ENCODE peak calls at places on chromosomes 5 and 9, in four cellular contexts. Y is SK-N-SH, E is K562, M is GM12878. Z is an unnamed sample.

GRCh38 chr9:114386886-114387677 is 700 bp downstream of the AKNA start:
- DNase-seq in E (no peak), M (no peak), Y (no peak), Z (no peak)

GRCh38 chr5:1525624-1525985 is 1.8 kb upstream of the LPCAT1 start:
- DNase-seq in Y (no peak), E (no peak), M (no peak), Z (no peak)

GRCh38 chr5:111984044-111984443 is 227.1 kb upstream of the NREP start:
- DNase-seq in E (no peak), Y (peak), M (no peak), Z (no peak)

GRCh38 chr9:126965541-126966428 is 51.2 kb downstream of the RALGPS1 start:
- DNase-seq in Y (peak), E (no peak), M (no peak), Z (peak)

GRCh38 chr5:168341178-168341577 is 49.7 kb downstream of the WWC1 start:
- DNase-seq in E (no peak), Y (no peak), M (no peak), Z (no peak)

GRCh38 chr5:73451218-73452130 is 2.9 kb upstream of the FOXD1 start:
- DNase-seq in Y (peak), E (peak), M (no peak), Z (peak)

GRCh38 chr5:51380603-51381207 is 2.5 kb upstream of the ISL1 start:
- DNase-seq in Y (peak), M (no peak), E (peak), Z (peak)

GRCh38 chr5:95810305-95811125 is 12.0 kb downstream of the GLRX start:
- DNase-seq in Y (no peak), M (no peak), E (no peak), Z (no peak)

GRCh38 chr5:137215261-137215660 is 283.9 kb downstream of the SPOCK1 start:
- DNase-seq in Y (no peak), M (no peak), E (no peak), Z (no peak)

GRCh38 chr9:124716795-124717194 is 54.3 kb downstream of the NR6A1 start:
- DNase-seq in E (no peak), Y (no peak), M (no peak), Z (no peak)

GRCh38 chr9:99140685-99141314 is 35.9 kb downstream of the TGFBR1 start:
- DNase-seq in Y (peak), M (no peak), E (peak), Z (peak)

GRCh38 chr9:34124103-34124502 is 2.4 kb downstream of the DCAF12 start:
- DNase-seq in Y (no peak), E (no peak), M (no peak), Z (no peak)

GRCh38 chr5:123285122-123286011 is 137.8 kb downstream of the CEP120 start:
- DNase-seq in Y (peak), E (no peak), M (no peak), Z (peak)

GRCh38 chr9:118222375-118222774 is 518.2 kb downstream of the TLR4 start:
- DNase-seq in M (no peak), E (no peak), Y (no peak), Z (peak)

GRCh38 chr5:6829150-6829784 is 116.0 kb downstream of the TENT4A start:
- DNase-seq in Y (no peak), M (peak), E (no peak), Z (no peak)

GRCh38 chr5:79974896-79975295 is 16.2 kb downstream of the MTX3 start:
- DNase-seq in Y (no peak), E (no peak), M (no peak), Z (no peak)

GRCh38 chr5:180831139-180832080 is 28.8 kb upstream of the MGAT1 start:
- DNase-seq in M (no peak), Y (peak), E (peak), Z (peak)

GRCh38 chr9:8576741-8577140 is 777.2 kb upstream of the DMAC1 start:
- DNase-seq in E (no peak), M (no peak), Y (no peak), Z (no peak)

GRCh38 chr5:115237066-115237465 is 25.6 kb downstream of the PGGT1B start:
- DNase-seq in M (no peak), E (no peak), Y (no peak), Z (no peak)

GRCh38 chr5:78519198-78519941 is 129.2 kb downstream of the LHFPL2 start:
- DNase-seq in M (no peak), E (no peak), Y (no peak), Z (no peak)

GRCh38 chr9:106921341-106921899 is 58.5 kb downstream of the ZNF462 start:
- DNase-seq in M (no peak), Y (peak), E (no peak), Z (no peak)

DNA sequence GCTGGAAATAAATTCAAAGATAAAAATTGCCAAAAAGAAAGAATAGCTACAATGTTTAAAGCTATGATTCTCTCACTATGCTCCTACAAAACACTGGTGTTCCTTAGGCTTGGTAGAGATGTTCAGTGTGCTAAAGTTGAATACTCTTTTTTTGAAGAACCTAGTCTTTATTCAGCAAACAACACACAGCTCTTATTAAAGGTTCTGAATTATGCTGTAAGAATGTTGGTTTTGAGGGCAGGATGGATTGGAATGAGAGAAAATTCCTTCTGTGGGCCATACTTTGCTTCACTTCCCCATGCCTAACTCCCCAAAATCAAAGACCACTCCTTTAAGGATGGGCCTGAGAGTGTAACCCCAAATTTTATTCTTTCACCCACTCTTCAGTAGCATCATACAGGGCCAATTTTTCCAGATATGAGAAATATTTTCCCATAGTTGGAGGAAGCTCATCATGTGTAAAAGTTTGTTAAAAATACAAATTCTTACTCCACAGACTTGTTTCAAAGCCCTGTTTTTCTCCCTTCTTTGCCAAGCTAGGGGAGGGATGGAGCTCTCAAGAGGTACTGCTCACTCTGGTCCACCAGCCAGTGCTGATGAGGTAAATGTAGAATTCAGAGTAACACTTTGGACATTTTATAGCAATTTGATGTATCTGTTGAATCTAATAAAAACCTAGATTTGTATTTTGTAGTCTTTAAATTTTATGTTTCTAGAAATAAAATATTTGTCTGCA is 99.3 kb downstream of the GDNF start:
- DNase-seq in M (no peak), E (no peak), Y (no peak), Z (no peak)
- TF ChIP-seq USF1 in M (no peak), E (no peak), Y (no peak), Z (no peak)

DNA sequence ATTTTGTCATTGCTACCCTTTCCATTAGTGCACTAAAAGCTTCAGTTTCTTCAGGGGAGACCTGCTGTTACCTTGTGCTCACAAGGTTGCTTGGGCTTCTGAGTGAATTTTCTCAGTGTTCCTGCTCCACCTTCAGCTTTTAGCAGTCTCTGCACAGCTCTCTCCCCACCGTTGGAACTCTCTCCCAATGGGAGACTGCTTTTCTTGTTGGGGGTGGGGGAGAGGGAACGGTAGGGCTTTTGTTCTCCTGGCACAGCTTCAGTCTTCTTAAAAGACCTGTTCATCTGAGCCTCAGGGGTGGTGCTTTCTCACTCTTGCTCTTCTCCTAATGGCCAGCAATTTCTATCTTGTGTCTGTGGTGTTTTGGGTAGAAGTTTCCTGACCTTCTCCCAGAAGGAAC is 915.7 kb downstream of the EFNA5 start:
- DNase-seq in Y (no peak), E (no peak), M (no peak), Z (peak)
- TF ChIP-seq USF1 in Y (no peak), E (no peak), M (no peak), Z (no peak)

DNA sequence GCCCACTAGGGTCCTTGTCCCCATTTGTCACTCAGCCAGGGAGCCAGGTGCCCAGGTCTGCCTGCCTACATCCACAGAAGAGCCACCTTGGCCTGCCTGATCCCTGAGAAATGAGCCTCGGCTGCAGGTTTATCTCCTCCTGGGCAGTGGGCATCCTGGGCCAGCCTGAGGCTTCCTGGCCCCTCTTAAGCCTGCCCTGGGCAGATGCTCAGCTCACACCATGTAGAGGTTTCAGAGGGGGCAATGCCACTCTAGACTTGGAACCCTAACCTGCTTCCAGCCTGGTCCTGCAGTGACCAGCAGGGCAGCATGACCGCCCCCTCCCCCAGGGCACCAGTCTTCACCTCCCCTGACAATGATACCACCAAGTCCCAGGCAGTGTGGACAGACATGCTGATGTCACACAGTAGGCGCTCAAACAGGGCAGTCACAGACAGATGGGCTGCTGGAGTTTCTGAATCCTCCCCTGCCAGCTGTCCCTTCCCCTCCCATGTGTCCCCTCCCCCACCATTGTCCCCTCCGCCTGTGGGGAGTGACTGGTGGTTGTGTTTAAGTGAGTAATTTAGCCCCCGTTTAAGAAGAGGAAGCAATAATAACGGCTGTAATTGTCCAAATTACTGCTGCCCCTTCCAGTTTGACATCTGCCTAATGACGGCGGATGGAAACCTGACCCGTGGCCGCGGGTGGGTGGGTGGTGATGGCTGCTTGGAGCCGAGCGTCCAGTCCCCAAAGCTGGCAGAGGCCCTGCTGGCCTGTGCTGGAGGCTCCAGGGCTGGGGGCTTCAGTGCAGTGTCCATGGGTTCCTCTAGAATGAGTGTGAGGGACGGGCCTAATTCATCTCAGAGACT is 147.8 kb downstream of the BARX1 start:
- DNase-seq in E (no peak), M (no peak), Y (peak), Z (no peak)
- TF ChIP-seq USF1 in E (no peak), M (no peak), Y (no peak), Z (no peak)

GRCh38 chr5:139762624-139763170 is 32.9 kb upstream of the PSD2 start:
- DNase-seq in E (no peak), Y (peak), M (no peak), Z (no peak)

GRCh38 chr5:139765409-139766217 is 30.0 kb upstream of the PSD2 start:
- DNase-seq in M (no peak), Y (peak), E (peak), Z (peak)

GRCh38 chr5:139765040-139765408 is 30.6 kb upstream of the PSD2 start:
- DNase-seq in Y (no peak), M (no peak), E (no peak), Z (no peak)

GRCh38 chr5:139764250-139764791 is 31.3 kb upstream of the PSD2 start:
- DNase-seq in M (no peak), Y (peak), E (peak), Z (peak)

DNA sequence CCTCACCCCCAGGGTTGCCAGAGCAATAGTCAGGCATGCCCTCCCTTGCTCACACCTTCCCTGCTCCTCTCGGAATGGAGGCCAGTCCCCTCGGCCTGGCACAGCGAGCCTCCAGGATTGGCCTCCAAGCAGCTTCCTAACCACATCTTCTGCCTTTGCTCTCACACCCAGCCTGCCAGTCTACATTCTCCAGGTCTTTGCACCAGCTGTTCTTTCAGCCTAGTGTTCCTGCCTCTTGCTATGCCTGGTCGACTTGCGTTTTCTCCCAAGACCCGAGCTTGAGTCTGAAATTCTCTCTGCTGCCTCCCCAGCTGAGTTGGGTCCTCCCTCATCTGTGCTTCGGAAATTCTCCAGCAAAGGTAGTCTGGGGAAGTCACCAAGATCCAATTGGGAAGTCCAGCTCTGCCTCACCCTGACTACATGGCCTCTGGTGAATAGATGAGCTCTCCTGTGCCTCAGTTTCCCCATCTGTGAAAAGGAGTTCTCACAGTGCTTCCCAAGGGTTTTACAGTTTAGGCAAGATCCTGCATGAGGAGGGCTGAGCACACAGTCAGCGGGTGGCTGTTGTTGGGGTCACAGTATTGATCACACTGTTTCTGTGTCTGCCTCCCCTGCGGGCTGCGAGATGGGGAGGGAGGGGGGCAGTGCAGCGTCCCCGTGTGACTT is 31.9 kb upstream of the PSD2 start:
- DNase-seq in E (no peak), M (no peak), Y (peak), Z (no peak)
- TF ChIP-seq USF1 in E (no peak), M (no peak), Y (no peak), Z (no peak)

GRCh38 chr9:130996672-130997394 is 12.1 kb upstream of the LAMC3 start:
- DNase-seq in E (no peak), Y (no peak), M (no peak), Z (no peak)

GRCh38 chr9:130994546-130995398 is 14.2 kb upstream of the LAMC3 start:
- DNase-seq in M (no peak), E (peak), Y (no peak), Z (no peak)

GRCh38 chr9:130994135-130994534 is 14.8 kb upstream of the LAMC3 start:
- DNase-seq in Y (no peak), M (no peak), E (no peak), Z (no peak)

GRCh38 chr9:130996205-130996604 is 12.8 kb upstream of the LAMC3 start:
- DNase-seq in Y (no peak), E (no peak), M (no peak), Z (no peak)

DNA sequence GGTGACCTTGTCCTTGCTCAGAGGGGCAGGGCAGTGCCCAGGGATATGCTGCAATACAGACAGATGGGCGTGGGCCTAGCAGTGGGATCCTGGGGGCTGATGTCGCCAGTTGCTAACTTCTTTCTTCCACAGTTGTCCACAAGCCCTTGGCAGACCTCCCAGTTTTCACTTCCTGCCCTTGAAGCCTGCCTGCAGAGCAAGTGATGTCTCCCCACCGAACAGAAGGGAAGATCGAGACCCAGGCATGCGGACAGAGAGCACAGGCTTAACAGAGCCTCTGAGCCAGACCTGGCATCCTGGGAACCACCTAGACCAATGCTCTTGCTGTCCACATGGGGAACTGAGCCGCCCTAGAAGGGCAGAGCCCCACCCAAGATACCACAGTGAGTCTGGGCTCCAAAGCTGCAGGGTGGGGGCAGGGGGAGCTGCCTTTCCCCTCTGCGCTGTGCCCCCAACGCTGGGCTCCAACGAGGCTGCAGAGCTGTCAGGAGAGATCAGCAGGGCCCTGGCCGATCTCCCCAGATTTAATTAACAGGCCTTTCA is 13.5 kb upstream of the LAMC3 start:
- DNase-seq in Y (peak), E (peak), M (no peak), Z (no peak)
- TF ChIP-seq USF1 in Y (no peak), E (no peak), M (no peak), Z (no peak)

DNA sequence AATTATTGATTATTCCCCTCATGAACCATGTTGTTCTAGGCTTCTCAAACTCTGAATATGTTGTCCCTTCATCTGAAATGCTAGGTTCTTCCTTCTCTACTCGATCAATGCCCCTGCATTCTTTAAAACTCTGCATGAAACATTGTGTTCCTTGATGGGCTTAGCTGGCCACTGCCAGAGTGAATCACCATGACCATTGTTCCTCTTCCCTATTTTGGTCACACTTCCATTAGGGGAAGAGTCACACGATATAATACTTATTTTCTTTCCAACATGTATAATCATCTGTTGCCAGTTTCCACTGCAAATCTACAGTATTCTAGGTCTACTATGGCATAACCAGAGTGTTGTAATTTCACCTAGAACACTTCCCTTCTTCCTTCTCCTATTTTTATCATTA is 247.9 kb downstream of the TRPM3 start:
- DNase-seq in E (no peak), Y (no peak), M (no peak), Z (no peak)
- TF ChIP-seq USF1 in E (no peak), Y (no peak), M (no peak), Z (no peak)

GRCh38 chr9:1995084-1995483 is 20.1 kb upstream of the SMARCA2 start:
- DNase-seq in M (no peak), Y (no peak), E (no peak), Z (no peak)
- TF ChIP-seq USF1 in M (no peak), Y (no peak), E (no peak), Z (no peak)

GRCh38 chr5:138962619-138963370 is 87.7 kb upstream of the LRRTM2 start:
- DNase-seq in E (no peak), Y (no peak), M (no peak), Z (no peak)

GRCh38 chr5:138965631-138966030 is 90.5 kb upstream of the LRRTM2 start:
- DNase-seq in M (no peak), Y (no peak), E (no peak), Z (no peak)

GRCh38 chr5:138961711-138962110 is 86.6 kb upstream of the LRRTM2 start:
- DNase-seq in Y (no peak), M (no peak), E (no peak), Z (no peak)

GRCh38 chr5:138964547-138965174 is 89.5 kb upstream of the LRRTM2 start:
- DNase-seq in M (no peak), Y (no peak), E (no peak), Z (no peak)

GRCh38 chr5:138963763-138964371 is 88.7 kb upstream of the LRRTM2 start:
- DNase-seq in Y (no peak), M (no peak), E (no peak), Z (no peak)
- TF ChIP-seq USF1 in Y (no peak), M (no peak), E (no peak), Z (no peak)